ENCODE peak calls at places on chromosome 10, in four cellular contexts. W, Z, F and D are unnamed samples.

GRCh38 chr10:79184141-79184625 is 115.4 kb downstream of the ZMIZ1 start:
- DNase-seq in W (no peak), F (peak), Z (no peak), D (no peak)

GRCh38 chr10:128180843-128181242 is 54.6 kb upstream of the MKI67 start:
- DNase-seq in F (no peak), Z (no peak), W (no peak), D (no peak)

GRCh38 chr10:94210465-94211186 is 152.1 kb downstream of the NOC3L start:
- DNase-seq in W (no peak), F (no peak), Z (no peak), D (no peak)

GRCh38 chr10:110751845-110752244 is 107.7 kb downstream of the RBM20 start:
- DNase-seq in Z (no peak), F (no peak), W (no peak), D (no peak)

GRCh38 chr10:30324448-30325110 is 24.5 kb downstream of the MTPAP start:
- DNase-seq in F (no peak), W (no peak), Z (no peak), D (no peak)

GRCh38 chr10:122033224-122033926 is 44.4 kb downstream of the TACC2 start:
- DNase-seq in Z (no peak), F (no peak), W (no peak), D (no peak)

GRCh38 chr10:79159785-79160184 is 91.0 kb downstream of the ZMIZ1 start:
- DNase-seq in Z (no peak), F (no peak), W (no peak), D (no peak)

GRCh38 chr10:5890519-5890878 is 456 bp downstream of the FBH1 start:
- DNase-seq in W (peak), F (peak), Z (peak), D (peak)

GRCh38 chr10:110530131-110530831 is 32.6 kb downstream of the DUSP5 start:
- DNase-seq in F (peak), Z (peak), W (peak), D (peak)

GRCh38 chr10:99630439-99630838 is 10.2 kb upstream of the SLC25A28 start:
- DNase-seq in Z (peak), W (no peak), F (peak), D (no peak)

GRCh38 chr10:72333111-72334012 is 21.4 kb downstream of the DNAJB12 start:
- DNase-seq in F (no peak), W (no peak), Z (no peak), D (no peak)

GRCh38 chr10:96851281-96851680 is 19.2 kb downstream of the LCOR start:
- DNase-seq in W (no peak), F (no peak), Z (no peak), D (no peak)

GRCh38 chr10:102660891-102661613 is 16.8 kb downstream of the TRIM8 start:
- DNase-seq in Z (no peak), W (no peak), F (no peak), D (peak)

GRCh38 chr10:26860026-26860541 is 674 bp downstream of the ABI1 start:
- DNase-seq in Z (peak), F (peak), W (peak), D (peak)

GRCh38 chr10:26863677-26864076 is 2.9 kb upstream of the ABI1 start:
- DNase-seq in Z (no peak), F (no peak), W (no peak), D (no peak)

GRCh38 chr10:26860542-26861325 is at the start of gene ABI1:
- DNase-seq in F (peak), W (peak), Z (peak), D (peak)

GRCh38 chr10:26859241-26860025 is 1.3 kb downstream of the ABI1 start:
- DNase-seq in Z (no peak), W (no peak), F (no peak), D (no peak)

GRCh38 chr10:26861326-26861998 is 704 bp upstream of the ABI1 start:
- DNase-seq in F (no peak), W (no peak), Z (no peak), D (no peak)
- TF ChIP-seq CTCF in F (peak), W (peak), Z (peak), D (peak)

DNA sequence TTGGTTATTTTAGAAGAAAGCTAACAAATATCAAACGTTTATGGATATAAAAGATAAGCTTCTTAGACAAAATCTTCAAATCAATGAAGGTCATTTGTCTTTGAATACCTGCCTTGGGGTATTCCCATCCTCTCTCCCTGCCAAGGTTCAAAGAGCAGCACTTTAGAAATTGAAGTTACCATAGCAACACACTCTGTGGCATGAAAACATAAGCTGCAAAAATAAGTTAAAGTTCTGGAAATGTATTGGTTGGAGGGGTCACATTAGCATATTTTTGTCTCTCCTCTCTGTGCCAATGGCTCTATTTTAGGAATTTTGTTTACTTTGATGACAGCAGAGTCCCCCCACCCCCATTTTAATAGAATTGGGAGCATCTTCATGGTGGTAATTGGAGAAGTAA is 12.0 kb downstream of the ECHDC3 start:
- DNase-seq in F (no peak), W (no peak), Z (no peak), D (no peak)
- TF ChIP-seq CTCF in F (no peak), W (no peak), Z (no peak), D (no peak)

DNA sequence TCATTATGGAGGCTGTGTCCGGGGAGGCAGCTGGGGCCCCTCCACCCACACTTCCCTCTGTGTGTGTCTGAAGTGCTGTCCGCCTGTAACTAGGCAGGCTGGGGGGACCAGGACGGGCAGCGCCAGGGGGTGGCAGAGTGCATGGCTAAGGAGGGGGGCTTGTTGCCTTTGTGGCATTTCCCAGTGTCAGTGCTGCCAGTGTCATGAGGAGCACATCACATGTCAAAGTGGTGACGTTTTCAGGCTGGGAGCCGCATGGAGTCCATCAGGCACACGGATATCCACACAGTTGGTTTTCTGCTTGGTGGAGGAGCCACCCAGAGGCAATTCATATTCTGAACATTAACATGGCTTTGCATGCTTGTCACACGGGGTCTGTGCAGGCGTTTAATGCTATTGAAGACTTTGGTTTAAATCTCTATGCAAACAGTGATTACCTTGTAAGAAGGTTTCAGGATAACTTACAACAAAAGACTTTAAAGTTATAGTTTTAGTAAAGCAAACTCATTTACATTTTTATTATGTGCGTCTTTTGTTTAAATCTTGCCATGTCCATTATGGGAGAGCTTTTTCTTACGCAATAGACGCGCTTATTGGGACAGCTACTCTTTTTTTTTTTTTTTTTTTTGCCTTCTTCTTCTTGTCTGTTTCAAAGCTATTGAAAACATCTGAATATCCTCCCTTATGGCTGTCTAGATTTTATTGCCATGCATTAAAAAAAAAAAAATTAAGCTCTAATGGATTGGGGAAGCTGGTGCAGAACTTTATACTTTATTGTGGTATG is 52.9 kb downstream of the C10orf67 start:
- DNase-seq in W (no peak), F (no peak), Z (no peak), D (no peak)
- TF ChIP-seq CTCF in W (no peak), F (no peak), Z (no peak), D (no peak)

GRCh38 chr10:98309366-98310355 is 41.7 kb upstream of the LOXL4 start:
- DNase-seq in F (peak), W (peak), Z (peak), D (peak)

GRCh38 chr10:98307916-98308315 is 39.9 kb upstream of the LOXL4 start:
- DNase-seq in W (no peak), Z (no peak), F (no peak), D (no peak)

GRCh38 chr10:98310721-98311120 is 42.7 kb upstream of the LOXL4 start:
- DNase-seq in Z (no peak), W (no peak), F (no peak), D (no peak)

GRCh38 chr10:98306501-98306900 is 38.5 kb upstream of the LOXL4 start:
- DNase-seq in W (no peak), F (no peak), Z (no peak), D (no peak)

DNA sequence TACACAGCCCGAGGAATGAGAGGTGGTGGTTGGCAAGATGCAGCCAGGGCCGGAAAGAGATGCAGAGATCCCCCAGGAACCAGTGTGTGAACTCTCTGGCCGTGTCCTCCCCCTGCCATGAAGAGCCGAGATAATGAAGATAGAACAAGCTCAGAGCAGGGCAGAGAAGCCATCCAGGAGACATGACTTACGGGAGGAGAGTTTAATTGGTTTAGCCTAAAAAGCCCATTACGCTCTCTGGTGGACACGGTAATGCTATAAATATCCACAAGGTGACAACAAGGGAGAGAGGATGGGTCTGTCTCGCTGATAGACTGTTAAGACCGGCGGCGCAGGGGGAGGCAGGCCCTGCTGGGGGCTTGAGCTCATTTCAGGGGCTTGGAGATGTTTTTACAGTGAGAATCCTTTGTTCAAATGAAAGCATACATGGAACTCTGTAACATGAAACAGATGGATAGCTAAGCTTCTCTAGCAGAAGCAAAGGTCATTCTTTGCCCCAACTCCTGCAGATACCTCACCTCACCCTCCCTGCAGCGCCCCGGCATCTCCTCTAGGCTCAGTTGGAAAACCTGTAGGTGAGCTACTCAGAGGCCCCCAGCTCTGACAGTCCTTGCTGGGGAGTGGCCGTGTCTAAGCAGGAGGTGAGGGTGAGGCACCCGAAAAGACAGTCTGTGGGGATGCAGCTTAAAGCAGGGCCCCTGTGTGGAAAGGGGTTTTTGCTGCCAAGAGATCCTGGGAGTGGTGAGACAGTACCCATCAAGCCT is 40.8 kb upstream of the LOXL4 start:
- DNase-seq in W (no peak), F (no peak), Z (no peak), D (peak)
- TF ChIP-seq CTCF in W (no peak), F (no peak), Z (no peak), D (peak)

GRCh38 chr10:117553171-117553814 is 10.7 kb downstream of the EMX2 start:
- DNase-seq in W (peak), Z (peak), F (no peak), D (no peak)
- TF ChIP-seq CTCF in W (no peak), Z (no peak), F (no peak), D (peak)

GRCh38 chr10:117710181-117710798 is 167.7 kb downstream of the EMX2 start:
- DNase-seq in Z (no peak), F (no peak), W (peak), D (no peak)
- TF ChIP-seq CTCF in Z (no peak), F (no peak), W (no peak), D (no peak)

DNA sequence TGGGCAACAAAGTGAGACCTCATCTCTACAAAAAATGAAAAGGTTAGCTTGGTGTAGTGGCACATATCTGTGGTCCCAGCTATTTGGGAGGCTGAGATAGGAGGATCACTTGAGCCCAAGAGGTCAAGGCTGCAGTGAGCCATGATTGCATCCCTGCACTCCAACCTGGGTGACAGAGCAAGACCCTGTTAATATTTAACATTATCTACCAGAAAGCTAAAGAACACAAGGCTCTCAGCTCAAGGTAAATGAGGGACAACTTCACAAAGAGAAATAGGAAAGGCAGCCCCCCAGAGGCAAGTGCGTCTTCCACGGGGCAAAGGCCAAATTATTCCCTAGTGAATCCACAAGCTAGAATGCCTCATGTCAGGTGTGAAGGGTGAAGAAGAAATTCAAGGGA is 109.6 kb upstream of the PFKP start:
- DNase-seq in Z (no peak), W (no peak), F (no peak), D (no peak)
- TF ChIP-seq CTCF in Z (no peak), W (no peak), F (no peak), D (no peak)

GRCh38 chr10:130136214-130137076 is at the start of gene GLRX3:
- DNase-seq in Z (peak), W (peak), F (peak), D (peak)
- TF ChIP-seq CTCF in Z (no peak), W (no peak), F (no peak), D (no peak)

GRCh38 chr10:12800302-12800701 is 201.2 kb downstream of the CCDC3 start:
- DNase-seq in W (no peak), Z (no peak), F (no peak), D (no peak)
- TF ChIP-seq CTCF in W (no peak), Z (peak), F (no peak), D (no peak)

DNA sequence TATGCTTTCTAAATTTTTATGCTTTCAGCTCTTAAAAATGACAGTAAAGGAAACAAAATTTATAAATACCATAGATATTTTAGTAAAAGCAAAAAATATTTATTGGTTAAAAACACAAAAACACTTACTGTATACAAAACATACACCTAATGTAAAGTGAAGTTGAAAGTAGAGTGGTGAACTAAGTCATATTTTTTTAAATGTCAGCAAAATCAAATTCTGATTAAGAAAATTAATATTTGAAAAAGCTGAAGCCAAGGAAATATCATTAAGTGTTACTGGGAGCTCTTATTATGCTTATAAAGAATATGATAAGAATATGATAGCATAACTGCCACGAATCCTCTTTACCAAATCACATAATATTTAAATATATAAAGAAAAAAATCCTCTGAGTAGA is 65.3 kb upstream of the PLXDC2 start:
- DNase-seq in F (no peak), W (no peak), Z (no peak), D (no peak)
- TF ChIP-seq CTCF in F (no peak), W (no peak), Z (no peak), D (no peak)